ENCODE peak calls at places on chromosomes 1 and 21, in eight cellular contexts. I is body of pancreas, H is esophagus squamous epithelium, K is heart left ventricle, L is ovary, X is tibial nerve, B is Peyer's patch, N is prostate gland. P is an unnamed sample.

GRCh38 chr1:80706526-80706925 is 1094.2 kb upstream of the ADGRL2 start:
- DNase-seq in B (no peak), K (no peak), L (no peak), X (no peak), N (no peak), H (no peak), I (no peak), P (no peak)

GRCh38 chr1:173507205-173507846 is 30.2 kb downstream of the PRDX6 start:
- DNase-seq in N (no peak), B (no peak), X (no peak), L (no peak), K (no peak), I (no peak), H (no peak), P (no peak)

GRCh38 chr1:29002792-29003191 is 88.4 kb downstream of the EPB41 start:
- DNase-seq in N (no peak), B (no peak), L (no peak), H (no peak), K (no peak), X (no peak), I (no peak), P (no peak)

GRCh38 chr1:1082239-1083180 is 8.4 kb upstream of the RNF223 start:
- DNase-seq in I (no peak), X (no peak), H (no peak), N (no peak), L (peak; percentile 24), B (peak; percentile 42), K (peak; percentile 8), P (no peak)

GRCh38 chr1:206002833-206003532 is at the start of gene RAB7B:
- DNase-seq in N (peak; percentile 61), B (no peak), K (peak; percentile 37), X (peak; percentile 55), H (no peak), L (peak; percentile 72), I (no peak), P (no peak)

GRCh38 chr1:37865348-37866119 is 6.1 kb upstream of the MTF1 start:
- DNase-seq in B (no peak), L (no peak), I (no peak), H (no peak), N (no peak), X (no peak), K (no peak), P (peak; percentile 34)

GRCh38 chr1:63320024-63320799 is 2.2 kb upstream of the FOXD3 start:
- DNase-seq in H (no peak), N (no peak), K (no peak), B (no peak), I (no peak), L (no peak), X (no peak), P (peak; percentile 34)

GRCh38 chr21:45995686-45996179 is 14.2 kb downstream of the COL6A1 start:
- DNase-seq in K (no peak), X (peak; percentile 11), L (peak; percentile 28), I (peak; percentile 10), N (no peak), H (no peak), B (peak; percentile 39), P (no peak)

GRCh38 chr1:159941139-159941866 is 4.1 kb downstream of the IGSF9 start:
- DNase-seq in B (peak; percentile 25), N (no peak), I (no peak), H (no peak), L (no peak), K (no peak), X (no peak), P (no peak)

GRCh38 chr1:107806902-107807301 is 158.1 kb downstream of the VAV3 start:
- DNase-seq in N (no peak), I (no peak), H (no peak), B (no peak), X (no peak), K (no peak), L (no peak), P (no peak)

GRCh38 chr1:90558126-90558525 is 159.0 kb downstream of the BARHL2 start:
- DNase-seq in N (no peak), H (no peak), X (no peak), B (no peak), I (no peak), L (no peak), K (no peak), P (no peak)

GRCh38 chr1:6008696-6009095 is 16.5 kb upstream of the NPHP4 start:
- DNase-seq in K (no peak), H (no peak), B (no peak), X (no peak), N (no peak), I (no peak), L (no peak), P (no peak)

GRCh38 chr1:6009120-6010040 is 17.2 kb upstream of the NPHP4 start:
- DNase-seq in X (no peak), N (no peak), I (no peak), K (no peak), B (no peak), H (no peak), L (no peak), P (no peak)

GRCh38 chr1:6006882-6007281 is 14.7 kb upstream of the NPHP4 start:
- DNase-seq in L (no peak), N (no peak), H (no peak), I (no peak), X (no peak), K (no peak), B (peak; percentile 32), P (no peak)

GRCh38 chr1:6008084-6008415 is 15.8 kb upstream of the NPHP4 start:
- DNase-seq in H (no peak), X (no peak), N (no peak), B (no peak), L (no peak), I (no peak), K (no peak), P (no peak)

GRCh38 chr1:6007318-6008083 is 15.3 kb upstream of the NPHP4 start:
- DNase-seq in X (no peak), I (no peak), B (peak; percentile 21), K (no peak), L (no peak), H (no peak), N (no peak), P (no peak)
- TF ChIP-seq POLR2A in X (no peak), I (no peak), B (no peak), K (no peak), L (no peak), H (no peak), N (no peak), P (no peak)

GRCh38 chr1:56566040-56566774 is 13.2 kb downstream of the PLPP3 start:
- DNase-seq in N (no peak), I (no peak), X (no peak), L (no peak), B (no peak), K (no peak), H (no peak), P (no peak)
- TF ChIP-seq POLR2A in N (no peak), I (no peak), X (no peak), L (no peak), B (no peak), K (no peak), H (no peak), P (no peak)

GRCh38 chr1:10245674-10246073 is 35.3 kb downstream of the KIF1B start:
- DNase-seq in N (no peak), K (no peak), I (no peak), L (no peak), B (no peak), X (no peak), H (no peak), P (no peak)
- TF ChIP-seq POLR2A in N (no peak), K (no peak), I (no peak), L (no peak), B (no peak), X (no peak), H (no peak), P (no peak)

GRCh38 chr21:44873356-44874239 is at the start of gene PTTG1IP:
- DNase-seq in H (peak; percentile 84), L (peak; percentile 99), X (peak; percentile 98), N (peak; percentile 97), I (peak; percentile 99), K (peak; percentile 98), B (peak; percentile 99), P (peak; percentile 100)
- TF ChIP-seq POLR2A in H (peak; percentile 83), L (peak; percentile 63), X (peak; percentile 77), N (peak; percentile 84), I (peak; percentile 86), K (peak; percentile 69), B (peak; percentile 94), P (peak; percentile 79)

GRCh38 chr1:156212833-156213643 is at the start of gene PMF1:
- DNase-seq in N (peak; percentile 98), I (peak; percentile 96), X (peak; percentile 93), H (peak; percentile 79), K (peak; percentile 98), L (peak; percentile 95), B (peak; percentile 98), P (peak; percentile 97)
- TF ChIP-seq POLR2A in N (peak; percentile 47), I (peak; percentile 91), X (peak; percentile 73), H (peak; percentile 67), K (no peak), L (peak; percentile 65), B (peak; percentile 74), P (peak; percentile 94)

P was measured in erythroblast.